ENCODE peak calls at places on chromosomes 2 and 18, in eight cellular contexts. E is heart left ventricle; D is skeletal muscle cell; X is kidney epithelial cell; C is brain microvascular endothelial cell; K is choroid plexus epithelial cell; Z is CD8-positive, alpha-beta memory T cell; W is left ventricle myocardium inferior. J is an unnamed sample.

GRCh38 chr2:200653021-200653420 is 67.2 kb downstream of the AOX1 start:
- DNase-seq in Z (no peak), K (no peak), X (no peak), E (no peak), D (no peak), W (no peak), C (no peak), J (no peak)

GRCh38 chr18:68797901-68798300 is at the start of gene CCDC102B:
- DNase-seq in Z (no peak), D (peak), W (no peak), K (peak), X (no peak), E (no peak), C (peak), J (no peak)

GRCh38 chr18:49520661-49521145 is 33.7 kb upstream of the C18orf32 start:
- DNase-seq in X (no peak), K (peak), E (no peak), W (no peak), C (no peak), D (no peak), Z (no peak), J (peak)

GRCh38 chr2:67895171-67895941 is 167.4 kb downstream of the C1D start:
- DNase-seq in D (no peak), K (peak), E (peak), W (no peak), Z (no peak), X (no peak), C (no peak), J (peak)

GRCh38 chr2:63888490-63889402 is 47.0 kb downstream of the UGP2 start:
- DNase-seq in C (peak), E (no peak), K (peak), X (peak), D (no peak), W (no peak), Z (peak), J (peak)

GRCh38 chr2:169237939-169238338 is 124.4 kb downstream of the LRP2 start:
- DNase-seq in D (no peak), K (no peak), C (no peak), W (no peak), E (no peak), X (no peak), Z (no peak), J (no peak)

GRCh38 chr2:58448065-58448507 is 207.0 kb upstream of the FANCL start:
- DNase-seq in W (peak), D (peak), C (peak), E (peak), Z (peak), K (peak), X (peak), J (peak)

GRCh38 chr18:76252880-76253279 is 242.2 kb downstream of the ZNF516 start:
- DNase-seq in C (no peak), X (no peak), W (no peak), Z (no peak), E (no peak), D (no peak), K (peak), J (peak)

GRCh38 chr2:106816974-106817373 is 69.0 kb downstream of the ST6GAL2 start:
- DNase-seq in W (peak), Z (no peak), C (no peak), D (no peak), E (peak), K (no peak), X (no peak), J (no peak)

GRCh38 chr2:98403878-98404277 is 40.8 kb upstream of the INPP4A start:
- DNase-seq in E (no peak), X (no peak), C (no peak), D (no peak), W (no peak), K (no peak), Z (no peak), J (no peak)

GRCh38 chr18:9508446-9509025 is 33.2 kb downstream of the RALBP1 start:
- DNase-seq in Z (no peak), X (no peak), W (no peak), K (no peak), D (no peak), C (no peak), E (no peak), J (no peak)

GRCh38 chr2:232960862-232961261 is 52.2 kb downstream of the NGEF start:
- DNase-seq in W (no peak), X (no peak), D (no peak), Z (no peak), K (no peak), C (no peak), E (no peak), J (peak)

GRCh38 chr2:241507430-241508239 is 749 bp downstream of the STK25 start:
- DNase-seq in E (peak), W (peak), D (no peak), X (no peak), Z (peak), K (peak), C (no peak), J (peak)

GRCh38 chr2:110677080-110677479 is 783 bp downstream of the BUB1 start:
- DNase-seq in W (no peak), D (no peak), E (no peak), C (no peak), X (no peak), Z (no peak), K (no peak), J (peak)
- H3K4me3 ChIP-seq in W (peak), D (peak), E (no peak), C (peak), X (peak), Z (no peak), K (peak), J (peak)

DNA sequence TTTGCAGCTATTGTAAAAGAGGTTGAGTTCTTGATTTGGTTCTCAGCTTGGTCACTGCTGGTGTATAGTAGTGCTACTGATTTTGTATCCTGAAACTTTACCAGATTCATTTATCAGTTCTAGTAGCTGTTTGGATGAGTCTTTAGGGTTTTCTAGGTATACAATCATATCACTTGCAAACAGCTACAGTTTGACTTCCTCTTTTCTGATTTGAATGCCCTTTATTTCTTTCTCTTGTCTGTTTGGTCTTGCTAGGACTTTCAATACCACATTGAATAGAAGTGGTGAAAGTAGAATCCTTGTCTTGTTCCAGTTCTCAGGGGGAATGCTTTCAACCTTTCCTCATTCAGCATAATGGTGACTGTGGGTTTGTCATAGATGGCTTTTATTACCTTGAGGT is 210.5 kb upstream of the DPP10 start:
- DNase-seq in D (no peak), E (no peak), W (no peak), Z (no peak), C (no peak), X (no peak), K (no peak), J (no peak)
- H3K4me3 ChIP-seq in D (no peak), E (no peak), W (no peak), Z (no peak), C (no peak), X (no peak), K (no peak), J (no peak)

GRCh38 chr2:197604117-197604516 is 71.3 kb downstream of the RFTN2 start:
- DNase-seq in X (no peak), Z (no peak), E (no peak), D (no peak), K (peak), C (no peak), W (no peak), J (no peak)

GRCh38 chr2:197600306-197600705 is 75.1 kb downstream of the RFTN2 start:
- DNase-seq in W (no peak), Z (no peak), D (no peak), X (no peak), K (no peak), E (no peak), C (no peak), J (no peak)

DNA sequence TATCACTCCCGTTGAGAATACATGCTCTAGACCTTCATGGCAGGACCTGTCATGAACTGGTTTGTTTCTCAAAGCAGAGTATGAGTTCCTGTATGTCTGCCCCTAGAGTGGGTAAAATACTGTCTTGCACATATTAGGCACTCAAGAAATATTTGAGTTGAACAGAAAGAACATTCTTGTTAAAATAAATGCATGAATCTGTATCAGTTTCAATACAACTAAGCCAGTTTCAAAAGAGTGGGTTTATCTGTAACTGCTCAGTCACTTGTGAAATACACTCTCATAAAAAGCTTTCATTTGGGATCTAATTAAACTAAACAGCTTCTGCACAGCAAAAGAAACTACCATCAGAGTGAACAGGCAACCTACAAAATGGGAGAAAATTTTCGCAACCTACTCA is 69.2 kb downstream of the RFTN2 start:
- DNase-seq in X (no peak), Z (no peak), C (no peak), W (no peak), K (no peak), E (no peak), D (no peak), J (no peak)
- H3K4me3 ChIP-seq in X (no peak), Z (no peak), C (no peak), W (no peak), K (no peak), E (no peak), D (no peak), J (no peak)

GRCh38 chr2:150607471-150607870 is 120.0 kb upstream of the RND3 start:
- DNase-seq in C (no peak), W (no peak), D (no peak), E (no peak), K (peak), X (no peak), Z (no peak), J (no peak)

GRCh38 chr2:150608341-150608740 is 120.9 kb upstream of the RND3 start:
- DNase-seq in X (no peak), D (no peak), C (no peak), Z (no peak), W (no peak), K (no peak), E (no peak), J (peak)

GRCh38 chr2:150609831-150610582 is 122.5 kb upstream of the RND3 start:
- DNase-seq in Z (no peak), K (no peak), E (no peak), X (no peak), C (no peak), W (no peak), D (no peak), J (no peak)

GRCh38 chr2:150612957-150613710 is 125.7 kb upstream of the RND3 start:
- DNase-seq in D (no peak), E (no peak), X (no peak), Z (no peak), W (no peak), C (no peak), K (no peak), J (no peak)

DNA sequence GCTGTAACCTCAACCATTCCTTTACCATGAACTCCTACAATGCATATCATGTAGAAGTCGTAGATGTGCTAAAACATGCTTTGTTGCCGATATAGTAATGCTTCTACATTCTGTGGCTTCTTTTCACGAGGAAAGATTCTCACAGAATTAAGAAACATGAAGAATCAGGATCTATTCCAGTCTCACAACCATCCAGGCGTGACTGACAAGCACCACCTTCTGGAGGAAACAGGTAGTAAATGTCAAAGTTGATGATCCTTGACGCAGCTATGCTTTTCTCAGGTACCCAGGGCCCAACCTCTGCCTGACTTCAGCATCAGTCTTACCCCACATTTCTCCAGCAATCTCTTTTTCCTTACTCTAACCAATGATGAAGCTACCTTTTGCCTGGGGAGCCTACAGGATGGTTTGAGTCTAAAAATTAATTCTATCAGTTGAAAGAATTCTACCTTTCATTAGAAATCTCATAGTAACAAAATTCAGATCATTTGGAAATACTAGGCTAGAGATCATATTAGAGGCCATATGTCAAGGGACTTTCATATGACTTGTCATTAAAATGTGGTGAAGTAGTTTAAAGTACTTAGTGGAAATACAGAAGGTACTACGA is 123.3 kb upstream of the RND3 start:
- DNase-seq in X (no peak), Z (no peak), W (no peak), C (peak), K (peak), E (no peak), D (no peak), J (peak)
- H3K4me3 ChIP-seq in X (no peak), Z (no peak), W (no peak), C (no peak), K (no peak), E (no peak), D (no peak), J (no peak)

DNA sequence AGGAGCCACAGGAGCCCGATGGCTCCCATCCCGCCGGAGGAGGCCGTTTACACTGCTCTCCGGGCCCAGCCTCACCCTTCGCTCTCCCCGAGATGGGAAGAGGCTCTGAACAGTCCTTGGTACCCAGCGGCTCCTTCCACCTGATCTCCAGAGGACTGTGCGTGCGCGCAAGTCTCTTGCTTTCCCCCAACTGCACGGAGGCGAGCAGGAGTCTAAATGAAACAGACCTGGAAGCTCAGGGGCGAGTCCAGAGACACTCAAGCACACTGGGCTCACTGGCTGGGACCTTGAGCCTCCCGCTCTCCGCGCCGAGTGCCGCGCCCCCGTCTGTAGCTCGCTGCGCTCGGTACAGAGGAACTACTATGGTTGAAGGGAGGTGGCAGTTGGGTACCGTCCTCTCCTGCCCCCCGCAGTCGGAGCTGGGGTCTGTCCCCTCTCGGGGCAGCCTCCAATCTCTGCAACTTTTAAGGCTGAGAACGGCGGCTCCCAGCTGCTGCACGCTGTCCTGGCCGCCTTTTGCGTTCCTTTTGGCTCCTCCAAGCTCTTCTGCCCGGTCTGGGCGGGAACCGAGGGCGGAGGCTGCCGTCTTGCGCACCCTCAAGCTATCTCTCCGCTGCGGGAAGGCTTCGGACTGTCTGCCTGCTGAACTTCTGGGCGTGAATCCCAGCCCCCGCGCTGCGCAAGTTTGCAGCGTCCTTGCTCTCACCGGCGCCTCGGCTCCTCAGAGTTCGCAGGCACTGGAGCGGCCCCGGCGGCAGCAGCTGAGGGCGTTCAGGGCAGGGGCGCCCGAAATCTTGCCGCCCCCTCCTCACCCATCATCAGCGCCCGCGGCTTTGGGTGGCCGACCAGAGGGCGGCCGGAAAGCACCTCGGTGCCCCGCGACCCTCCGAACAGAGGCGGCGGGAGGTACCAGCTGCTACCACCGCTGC is 491 bp downstream of the ALK start:
- DNase-seq in C (no peak), Z (no peak), K (peak), W (no peak), X (no peak), D (peak), E (no peak), J (no peak)
- H3K4me3 ChIP-seq in C (peak), Z (no peak), K (peak), W (peak), X (peak), D (peak), E (peak), J (no peak)

GRCh38 chr2:181457741-181458425 is 697 bp downstream of the ITGA4 start:
- DNase-seq in E (peak), W (peak), X (no peak), C (peak), Z (peak), K (peak), D (no peak), J (peak)

GRCh38 chr2:181457121-181457740 is at the start of gene ITGA4:
- DNase-seq in K (peak), W (peak), E (peak), D (no peak), C (peak), X (no peak), Z (peak), J (peak)

GRCh38 chr2:181454990-181455520 is 2.1 kb upstream of the ITGA4 start:
- DNase-seq in D (no peak), X (no peak), W (no peak), Z (no peak), C (no peak), E (no peak), K (no peak), J (no peak)

GRCh38 chr2:181458881-181459280 is 1.7 kb downstream of the ITGA4 start:
- DNase-seq in D (no peak), K (no peak), X (no peak), E (no peak), Z (no peak), C (no peak), W (no peak), J (peak)

DNA sequence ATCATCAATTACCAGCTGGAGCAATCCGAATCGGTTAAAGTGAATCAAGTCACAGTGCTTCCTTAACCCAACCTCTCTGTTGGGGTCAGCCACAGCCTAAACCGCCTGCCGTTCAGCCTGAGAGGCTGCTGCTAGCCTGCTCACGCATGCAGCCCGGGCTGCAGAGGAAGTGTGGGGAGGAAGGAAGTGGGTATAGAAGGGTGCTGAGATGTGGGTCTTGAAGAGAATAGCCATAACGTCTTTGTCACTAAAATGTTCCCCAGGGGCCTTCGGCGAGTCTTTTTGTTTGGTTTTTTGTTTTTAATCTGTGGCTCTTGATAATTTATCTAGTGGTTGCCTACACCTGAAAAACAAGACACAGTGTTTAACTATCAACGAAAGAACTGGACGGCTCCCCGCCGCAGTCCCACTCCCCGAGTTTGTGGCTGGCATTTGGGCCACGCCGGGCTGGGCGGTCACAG is 496 bp upstream of the ITGA4 start:
- DNase-seq in D (no peak), W (peak), E (peak), C (peak), Z (peak), X (no peak), K (peak), J (peak)
- H3K4me3 ChIP-seq in D (peak), W (peak), E (peak), C (peak), Z (peak), X (peak), K (peak), J (peak)

GRCh38 chr18:26777316-26778053 is 88.0 kb downstream of the AQP4 start:
- DNase-seq in C (no peak), D (no peak), W (no peak), Z (no peak), K (peak), E (no peak), X (no peak), J (peak)
- H3K4me3 ChIP-seq in C (no peak), D (no peak), W (no peak), Z (no peak), K (no peak), E (no peak), X (no peak), J (no peak)

GRCh38 chr2:136765256-136765735 is at the start of gene THSD7B:
- DNase-seq in D (no peak), W (no peak), Z (no peak), K (no peak), E (no peak), C (no peak), X (no peak), J (no peak)
- H3K4me3 ChIP-seq in D (peak), W (peak), Z (no peak), K (no peak), E (peak), C (peak), X (peak), J (peak)

J was measured in bronchial epithelial cell.